ENCODE peak calls at places on chromosomes 3 and 15, in ten cellular contexts. O is AG10803, Q is lower lobe of right lung, E is astrocyte of the spinal cord, S is GM23338, H is HL-60, U is GM06990, X is epithelial cell of proximal tubule, M is heart left ventricle, D is heart right ventricle. N is an unnamed sample.

GRCh38 chr3:64220161-64220560 is 5.1 kb downstream of the PRICKLE2 start:
- DNase-seq in O (peak; percentile 73), Q (no peak), E (peak; percentile 49), S (no peak), H (no peak), U (no peak), X (peak; percentile 51), M (no peak), D (no peak), N (peak; percentile 71)

GRCh38 chr3:11495948-11496557 is 147.7 kb downstream of the VGLL4 start:
- DNase-seq in O (no peak), Q (no peak), E (peak; percentile 86), S (peak; percentile 82), H (no peak), U (no peak), X (peak; percentile 68), M (no peak), D (peak; percentile 53), N (no peak)

GRCh38 chr3:186025161-186025560 is 83.7 kb downstream of the ETV5 start:
- DNase-seq in O (peak; percentile 64), Q (no peak), E (peak; percentile 81), S (no peak), H (no peak), U (no peak), X (no peak), M (no peak), D (no peak), N (no peak)

GRCh38 chr15:79522656-79523055 is 90.5 kb downstream of the MINAR1 start:
- DNase-seq in O (no peak), Q (no peak), E (no peak), S (no peak), H (no peak), U (no peak), X (no peak), M (no peak), D (no peak), N (peak; percentile 4)

GRCh38 chr3:127847236-127847720 is 25.0 kb upstream of the MGLL start:
- DNase-seq in O (no peak), Q (no peak), E (no peak), S (no peak), H (no peak), U (no peak), X (no peak), M (no peak), D (no peak), N (no peak)

GRCh38 chr3:87298111-87298718 is 21.8 kb upstream of the POU1F1 start:
- DNase-seq in O (peak; percentile 28), Q (no peak), E (peak; percentile 55), S (peak; percentile 66), H (peak; percentile 6), U (no peak), X (no peak), M (no peak), D (no peak), N (peak; percentile 48)

GRCh38 chr3:158460929-158461328 is 110.1 kb upstream of the MLF1 start:
- DNase-seq in O (no peak), Q (no peak), E (no peak), S (no peak), H (no peak), U (no peak), X (no peak), M (no peak), D (no peak), N (no peak)

GRCh38 chr3:16618721-16619120 is 13.5 kb upstream of the DAZL start:
- DNase-seq in O (peak; percentile 31), Q (no peak), E (peak; percentile 46), S (no peak), H (no peak), U (no peak), X (no peak), M (no peak), D (no peak), N (no peak)

GRCh38 chr3:141881702-141882101 is 5.3 kb downstream of the ATP1B3 start:
- DNase-seq in O (no peak), Q (no peak), E (no peak), S (no peak), H (no peak), U (no peak), X (no peak), M (no peak), D (no peak), N (no peak)

GRCh38 chr15:22968356-22968755 is 11.8 kb downstream of the CYFIP1 start:
- DNase-seq in O (peak; percentile 79), Q (no peak), E (peak; percentile 94), S (no peak), H (no peak), U (no peak), X (no peak), M (no peak), D (no peak), N (peak; percentile 87)

GRCh38 chr3:27289769-27290413 is 79.3 kb downstream of the NEK10 start:
- DNase-seq in O (peak; percentile 57), Q (no peak), E (peak; percentile 42), S (no peak), H (no peak), U (no peak), X (no peak), M (no peak), D (no peak), N (no peak)

GRCh38 chr15:90232941-90233700 is 620 bp downstream of the CIB1 start:
- DNase-seq in O (peak; percentile 42), Q (peak; percentile 80), E (peak; percentile 46), S (peak; percentile 87), H (peak; percentile 65), U (no peak), X (peak; percentile 53), M (peak; percentile 63), D (peak; percentile 45), N (peak; percentile 58)

GRCh38 chr15:64333986-64334385 is 22.0 kb downstream of the CSNK1G1 start:
- DNase-seq in O (peak; percentile 17), Q (no peak), E (no peak), S (no peak), H (no peak), U (no peak), X (no peak), M (no peak), D (no peak), N (no peak)

GRCh38 chr3:159191454-159191853 is 389.6 kb downstream of the MFSD1 start:
- DNase-seq in O (peak; percentile 52), Q (no peak), E (peak; percentile 78), S (no peak), H (no peak), U (no peak), X (no peak), M (no peak), D (no peak), N (peak; percentile 82)

GRCh38 chr15:69377137-69377536 is 37.0 kb upstream of the KIF23 start:
- DNase-seq in O (no peak), Q (no peak), E (no peak), S (no peak), H (no peak), U (no peak), X (no peak), M (no peak), D (no peak), N (no peak)

GRCh38 chr15:70494861-70495571 is 268.3 kb downstream of the UACA start:
- DNase-seq in O (peak; percentile 65), Q (no peak), E (peak; percentile 89), S (no peak), H (no peak), U (no peak), X (peak; percentile 65), M (no peak), D (no peak), N (peak; percentile 97)

GRCh38 chr3:15493436-15493835 is 28.1 kb downstream of the COLQ start:
- DNase-seq in O (no peak), Q (no peak), E (no peak), S (no peak), H (no peak), U (no peak), X (no peak), M (no peak), D (no peak), N (no peak)

GRCh38 chr3:14406762-14407161 is 4.4 kb downstream of the SLC6A6 start:
- DNase-seq in O (no peak), Q (no peak), E (no peak), S (no peak), H (no peak), U (no peak), X (no peak), M (no peak), D (no peak), N (no peak)

GRCh38 chr3:14406336-14406735 is 3.9 kb downstream of the SLC6A6 start:
- DNase-seq in O (no peak), Q (no peak), E (no peak), S (no peak), H (no peak), U (no peak), X (no peak), M (no peak), D (no peak), N (no peak)

GRCh38 chr3:14405120-14405885 is 2.9 kb downstream of the SLC6A6 start:
- DNase-seq in O (peak; percentile 49), Q (no peak), E (peak; percentile 17), S (no peak), H (no peak), U (no peak), X (no peak), M (no peak), D (no peak), N (peak; percentile 23)

GRCh38 chr3:14405886-14406238 is 3.5 kb downstream of the SLC6A6 start:
- DNase-seq in O (no peak), Q (peak; percentile 65), E (no peak), S (no peak), H (no peak), U (no peak), X (no peak), M (peak; percentile 54), D (no peak), N (no peak)

GRCh38 chr3:14407203-14407602 is 4.8 kb downstream of the SLC6A6 start:
- DNase-seq in O (no peak), Q (no peak), E (no peak), S (no peak), H (no peak), U (no peak), X (no peak), M (no peak), D (no peak), N (no peak)
- H3K4me3 ChIP-seq in O (no peak overlapping the region), Q (no peak overlapping the region), E (no peak overlapping the region), S (no peak overlapping the region), H (no peak overlapping the region), U (no peak overlapping the region), X (peak overlapping the region; percentile 100), M (no peak overlapping the region), D (no peak overlapping the region), N (no peak overlapping the region)

GRCh38 chr3:53230041-53230621 is 25.7 kb downstream of the TKT start:
- DNase-seq in O (no peak), Q (peak; percentile 40), E (no peak), S (peak; percentile 51), H (no peak), U (no peak), X (no peak), M (no peak), D (no peak), N (no peak)
- TF ChIP-seq CTCF in O (no peak), Q (no peak), E (peak; percentile 24), S (peak; percentile 31), H (no peak), U (no peak), X (peak; percentile 23), M (no peak), D (no peak), N (no peak)

GRCh38 chr15:66734961-66735908 is 33.2 kb downstream of the SMAD6 start:
- DNase-seq in O (no peak), Q (no peak), E (no peak), S (no peak), H (no peak), U (no peak), X (no peak), M (no peak), D (no peak), N (no peak)
- H3K4me3 ChIP-seq in O (no peak overlapping the region), Q (no peak overlapping the region), E (no peak overlapping the region), S (no peak overlapping the region), H (no peak overlapping the region), U (no peak overlapping the region), X (no peak overlapping the region), M (no peak overlapping the region), D (no peak overlapping the region), N (no peak overlapping the region)

GRCh38 chr3:123893012-123893411 is 8.9 kb upstream of the MYLK start:
- DNase-seq in O (no peak), Q (no peak), E (no peak), S (no peak), H (no peak), U (no peak), X (no peak), M (no peak), D (no peak), N (no peak)
- TF ChIP-seq CTCF in O (no peak), Q (no peak), E (no peak), S (no peak), H (no peak), U (no peak), X (no peak), M (no peak), D (no peak), N (no peak)